ENCODE peak calls at places on chromosomes 7 and 10, in seven cellular contexts. V is adrenal gland, Z is suprapubic skin, J is psoas muscle, D is left ventricle myocardium inferior, N is neural progenitor cell, Q is HCT116. R is an unnamed sample.

GRCh38 chr7:55939514-55940123 is 12.1 kb upstream of the MRPS17 start:
- DNase-seq in Z (no peak), D (no peak), Q (no peak), J (no peak), V (no peak), N (no peak), R (no peak)

GRCh38 chr7:157490465-157490912 is 153.7 kb downstream of the DNAJB6 start:
- DNase-seq in D (no peak), Z (no peak), Q (peak; percentile 62), N (no peak), V (no peak), J (no peak), R (no peak)

GRCh38 chr7:143512488-143513340 is 35.0 kb downstream of the TAS2R41 start:
- DNase-seq in Z (no peak), J (no peak), N (no peak), V (no peak), Q (no peak), D (no peak), R (no peak)

GRCh38 chr7:20328027-20328426 is 2.7 kb upstream of the ITGB8 start:
- DNase-seq in J (no peak), Q (no peak), Z (no peak), N (no peak), D (no peak), V (no peak), R (no peak)

GRCh38 chr7:15685358-15686181 is 913 bp downstream of the MEOX2 start:
- DNase-seq in D (peak; percentile 67), Q (no peak), N (peak; percentile 58), J (peak; percentile 71), Z (peak; percentile 80), V (no peak), R (no peak)

GRCh38 chr10:128210215-128211063 is 84.2 kb upstream of the MKI67 start:
- DNase-seq in J (peak; percentile 66), V (peak; percentile 60), N (peak; percentile 60), D (peak; percentile 77), Z (peak; percentile 79), Q (peak; percentile 32), R (no peak)

GRCh38 chr10:42475168-42476098 is 162.9 kb downstream of the ZNF33B start:
- DNase-seq in Z (no peak), N (no peak), Q (peak; percentile 85), D (no peak), J (peak; percentile 14), V (no peak), R (peak; percentile 79)

GRCh38 chr10:34730726-34731125 is 84.4 kb downstream of the PARD3 start:
- DNase-seq in Z (no peak), V (no peak), Q (no peak), D (no peak), J (no peak), N (no peak), R (no peak)

GRCh38 chr7:112770051-112770450 is 20.1 kb downstream of the TMEM168 start:
- DNase-seq in D (no peak), Q (no peak), V (no peak), N (no peak), J (no peak), Z (no peak), R (no peak)

GRCh38 chr10:3779146-3779707 is 5.8 kb downstream of the KLF6 start:
- DNase-seq in D (no peak), N (no peak), J (no peak), Q (no peak), Z (no peak), V (no peak), R (no peak)

GRCh38 chr7:25820432-25821040 is 331.5 kb upstream of the NFE2L3 start:
- DNase-seq in N (peak; percentile 44), Q (peak; percentile 18), J (no peak), D (no peak), V (no peak), Z (no peak), R (peak; percentile 33)

GRCh38 chr10:11742779-11743298 is 657 bp downstream of the ECHDC3 start:
- DNase-seq in J (peak; percentile 71), Q (no peak), V (no peak), Z (no peak), N (no peak), D (peak; percentile 74), R (no peak)

GRCh38 chr10:80486151-80486692 is 32.1 kb downstream of the TSPAN14 start:
- DNase-seq in Q (no peak), V (no peak), J (no peak), N (no peak), Z (no peak), D (no peak), R (no peak)

GRCh38 chr7:51081270-51081890 is 235.2 kb downstream of the COBL start:
- DNase-seq in J (no peak), Q (no peak), N (no peak), V (no peak), D (no peak), Z (no peak), R (no peak)

GRCh38 chr10:130763491-130763890 is 548.0 kb downstream of the TCERG1L start:
- DNase-seq in Q (no peak), J (no peak), N (no peak), Z (peak; percentile 29), D (no peak), V (no peak), R (no peak)
- TF ChIP-seq CTCF in Q (no peak), J (no peak), N (no peak), Z (no peak), D (no peak), V (no peak), R (no peak)

GRCh38 chr7:151239837-151240459 is 7.7 kb downstream of the CHPF2 start:
- DNase-seq in Q (no peak), Z (no peak), D (no peak), V (no peak), N (no peak), J (no peak), R (no peak)
- H3K36me3 ChIP-seq in Q (peaks cover 15% of the 10 kb centered on the region), Z (peaks cover 51% of the 10 kb centered on the region), D (peaks cover 67% of the 10 kb centered on the region), V (peaks cover 74% of the 10 kb centered on the region), N (no peaks in the 10 kb centered on the region), J (peaks cover 91% of the 10 kb centered on the region), R (peaks cover 35% of the 10 kb centered on the region)

GRCh38 chr10:129866894-129867293 is 97.2 kb downstream of the EBF3 start:
- DNase-seq in Z (no peak), D (no peak), V (no peak), J (no peak), Q (no peak), N (no peak), R (no peak)
- TF ChIP-seq CTCF in Z (no peak), D (no peak), V (no peak), J (no peak), Q (no peak), N (no peak), R (no peak)

GRCh38 chr7:158742065-158742821 is 37.6 kb upstream of the NCAPG2 start:
- DNase-seq in N (no peak), Z (no peak), J (no peak), Q (no peak), D (no peak), V (no peak), R (no peak)
- H3K36me3 ChIP-seq in N (no peaks in the 10 kb centered on the region), Z (peaks cover 93% of the 10 kb centered on the region), J (peaks cover 96% of the 10 kb centered on the region), Q (peaks cover 36% of the 10 kb centered on the region), D (peaks cover 80% of the 10 kb centered on the region), V (peaks cover 55% of the 10 kb centered on the region), R (peaks cover 7% of the 10 kb centered on the region)

DNA sequence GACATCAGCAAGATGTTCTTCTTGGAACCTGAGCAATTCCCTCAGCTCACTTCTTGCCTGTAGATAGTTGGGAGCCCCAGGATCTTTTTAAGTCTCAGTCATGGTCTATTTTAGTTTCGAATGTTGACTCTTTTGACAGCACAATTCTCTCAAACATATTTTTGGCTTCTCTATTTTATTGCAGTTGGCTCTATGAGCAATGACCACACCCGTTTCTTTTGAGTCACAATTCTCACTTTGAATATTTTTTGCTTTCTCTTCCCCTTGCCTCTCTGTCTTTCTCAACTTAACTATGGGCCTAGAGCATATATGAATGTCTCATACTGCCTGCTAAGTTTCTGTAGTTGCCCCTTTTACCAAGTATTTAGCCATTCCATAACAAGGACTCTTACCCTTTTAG is 222.8 kb downstream of the PTN start:
- DNase-seq in Z (no peak), N (no peak), D (no peak), J (no peak), V (no peak), Q (no peak), R (no peak)
- TF ChIP-seq CTCF in Z (no peak), N (no peak), D (no peak), J (no peak), V (no peak), Q (no peak), R (no peak)

GRCh38 chr7:139583826-139584553 is 60.5 kb downstream of the CLEC2L start:
- DNase-seq in D (no peak), N (no peak), Z (no peak), J (no peak), Q (no peak), V (no peak), R (no peak)
- H3K36me3 ChIP-seq in D (peaks cover 96% of the 10 kb centered on the region), N (no peaks in the 10 kb centered on the region), Z (peaks cover 59% of the 10 kb centered on the region), J (peaks cover 97% of the 10 kb centered on the region), Q (peaks cover 13% of the 10 kb centered on the region), V (peaks cover 67% of the 10 kb centered on the region), R (no peaks in the 10 kb centered on the region)

DNA sequence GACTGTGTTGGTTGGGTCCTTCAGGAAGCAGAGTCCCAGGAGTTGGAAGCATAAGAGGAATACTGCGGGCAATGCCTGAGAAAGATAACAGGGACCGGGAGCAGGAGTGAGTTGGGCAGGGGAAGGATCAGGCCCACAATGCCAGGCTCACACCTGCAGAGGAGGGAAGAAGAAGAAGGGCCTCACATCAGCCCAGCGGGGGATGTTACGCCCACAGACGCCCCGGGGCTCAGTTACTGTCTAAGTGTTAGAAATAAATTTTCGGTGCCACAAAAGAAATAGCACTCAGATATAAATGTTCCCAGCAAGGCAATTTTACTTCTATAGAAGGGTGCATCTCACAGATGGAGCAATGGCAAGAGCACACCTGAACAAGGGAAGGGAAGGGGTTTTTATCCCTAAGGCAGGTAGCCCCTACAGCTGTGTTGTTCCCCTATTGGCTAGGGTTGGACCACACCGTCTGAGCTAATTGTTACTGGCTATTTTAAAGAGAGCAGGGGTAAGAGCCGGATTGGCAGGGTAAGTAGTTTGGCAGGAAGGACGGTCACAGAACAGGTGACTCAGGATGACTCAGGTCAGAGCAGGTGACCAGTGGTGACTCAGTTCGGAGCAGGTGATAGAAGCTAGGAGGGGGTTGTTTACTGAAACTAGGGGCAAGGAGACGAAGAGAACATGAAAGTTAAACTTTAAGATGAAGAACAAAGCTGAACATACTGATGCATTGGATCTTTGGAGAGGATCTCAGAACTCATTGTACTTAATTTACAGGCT is at the start of gene NOS3:
- DNase-seq in Q (peak; percentile 72), Z (no peak), V (no peak), D (no peak), N (no peak), J (no peak), R (no peak)
- TF ChIP-seq CTCF in Q (no peak), Z (no peak), V (no peak), D (no peak), N (no peak), J (no peak), R (no peak)

GRCh38 chr7:130899638-130900401 is 165.8 kb upstream of the KLF14 start:
- DNase-seq in Z (no peak), D (no peak), J (no peak), N (no peak), V (no peak), Q (no peak), R (no peak)

GRCh38 chr7:130900471-130901076 is 166.6 kb upstream of the KLF14 start:
- DNase-seq in D (no peak), V (no peak), Q (no peak), N (no peak), J (no peak), Z (no peak), R (no peak)

GRCh38 chr7:130902755-130903357 is 168.8 kb upstream of the KLF14 start:
- DNase-seq in Z (no peak), J (no peak), V (no peak), D (no peak), N (no peak), Q (no peak), R (no peak)

GRCh38 chr7:130903358-130903974 is 169.5 kb upstream of the KLF14 start:
- DNase-seq in J (no peak), N (no peak), D (no peak), Q (no peak), Z (no peak), V (no peak), R (no peak)

GRCh38 chr7:130901209-130901783 is 167.3 kb upstream of the KLF14 start:
- DNase-seq in N (peak; percentile 66), J (peak; percentile 77), Z (no peak), D (peak; percentile 68), V (no peak), Q (peak; percentile 96), R (peak; percentile 49)
- H3K36me3 ChIP-seq in N (no peaks in the 10 kb centered on the region), J (peaks cover 25% of the 10 kb centered on the region), Z (peaks cover 6% of the 10 kb centered on the region), D (peaks cover 13% of the 10 kb centered on the region), V (peaks cover 2% of the 10 kb centered on the region), Q (peaks cover 64% of the 10 kb centered on the region), R (no peaks in the 10 kb centered on the region)

R was measured in BE2C.